ENCODE peak calls at places on chromosomes 12 and 14, in four cellular contexts. E is stimulated activated CD4-positive, alpha-beta T cell treated with anti-CD3 and anti-CD28 coated beads, Interleukin-12 subunit alpha, Interleukin-12 subunit beta, amount 100 ng/mL, for 4 hours; I is endothelial cell; O is NCI-H2081. K is an unnamed sample.

GRCh38 chr12:115440438-115440837 is 756.5 kb upstream of the TBX3 start:
- DNase-seq in E (no peak), I (no peak), O (no peak), K (peak)

GRCh38 chr12:66942741-66943465 is 264.0 kb upstream of the GRIP1 start:
- DNase-seq in E (no peak), I (peak), O (no peak), K (no peak)

GRCh38 chr14:30669594-30669993 is 47.5 kb downstream of the SCFD1 start:
- DNase-seq in E (no peak), I (no peak), O (no peak), K (no peak)

GRCh38 chr14:38074091-38074490 is 133.6 kb upstream of the SSTR1 start:
- DNase-seq in E (no peak), I (no peak), O (no peak), K (no peak)

GRCh38 chr12:2163172-2163927 is 110.6 kb downstream of the CACNA1C start:
- DNase-seq in E (no peak), I (no peak), O (no peak), K (no peak)

GRCh38 chr14:50310445-50310844 is 1.6 kb downstream of the L2HGDH start:
- DNase-seq in E (no peak), I (no peak), O (peak), K (no peak)

GRCh38 chr14:33655421-33655820 is 295.5 kb downstream of the EGLN3 start:
- DNase-seq in E (no peak), I (no peak), O (no peak), K (no peak)

GRCh38 chr12:79689477-79690155 is 1.1 kb downstream of the PAWR start:
- DNase-seq in E (no peak), I (peak), O (peak), K (peak)

GRCh38 chr14:77128414-77128891 is 13.1 kb downstream of the ZDHHC22 start:
- DNase-seq in E (no peak), I (no peak), O (no peak), K (peak)

GRCh38 chr12:109718390-109718789 is 4.8 kb downstream of the FAM222A start:
- DNase-seq in E (no peak), I (no peak), O (peak), K (no peak)

GRCh38 chr12:42530284-42530683 is 59.3 kb downstream of the PRICKLE1 start:
- DNase-seq in E (no peak), I (no peak), O (no peak), K (no peak)

GRCh38 chr12:77510985-77511384 is 319.7 kb upstream of the NAV3 start:
- DNase-seq in E (no peak), I (no peak), O (no peak), K (no peak)

GRCh38 chr12:15701212-15701611 is 88.0 kb downstream of the EPS8 start:
- DNase-seq in E (no peak), I (no peak), O (no peak), K (peak)

GRCh38 chr14:104795781-104796681 is 483 bp upstream of the AKT1 start:
- DNase-seq in E (peak), I (peak), O (peak), K (no peak)

GRCh38 chr14:91154851-91155625 is 41.2 kb downstream of the DGLUCY start:
- DNase-seq in E (no peak), I (no peak), O (peak), K (peak)

GRCh38 chr14:100815478-100816285 is 10.2 kb upstream of the MEG3 start:
- DNase-seq in E (no peak), I (no peak), O (no peak), K (no peak)

GRCh38 chr12:65450610-65451009 is 172.1 kb downstream of the MSRB3 start:
- DNase-seq in E (no peak), I (no peak), O (no peak), K (no peak)

GRCh38 chr12:9669534-9669933 is at the start of gene CLEC2D:
- DNase-seq in E (no peak), I (no peak), O (no peak), K (no peak)

GRCh38 chr12:58025431-58025830 is 84.1 kb downstream of the ATP23 start:
- DNase-seq in E (no peak), I (no peak), O (no peak), K (no peak)

GRCh38 chr14:91311284-91311662 is 66.8 kb upstream of the GPR68 start:
- DNase-seq in E (no peak), I (no peak), O (no peak), K (no peak)

GRCh38 chr12:119956047-119956446 is 33.0 kb upstream of the BICDL1 start:
- DNase-seq in E (no peak), I (no peak), O (no peak), K (no peak)

GRCh38 chr14:34874386-34875030 is 652 bp downstream of the BAZ1A start:
- DNase-seq in E (peak), I (peak), O (peak), K (peak)

GRCh38 chr14:90820958-90821357 is 4.7 kb upstream of the TTC7B start:
- DNase-seq in E (peak), I (no peak), O (peak), K (peak)

GRCh38 chr12:23093488-23093887 is 468.5 kb downstream of the ETNK1 start:
- DNase-seq in E (no peak), I (no peak), O (no peak), K (peak)

GRCh38 chr12:106739815-106740552 is 34.5 kb upstream of the RIC8B start:
- DNase-seq in E (no peak), I (no peak), O (no peak), K (no peak)

GRCh38 chr14:93747102-93747501 is 41.2 kb downstream of the PRIMA1 start:
- DNase-seq in E (no peak), I (no peak), O (no peak), K (no peak)

GRCh38 chr12:54016478-54016964 is 7.7 kb downstream of the HOXC8 start:
- DNase-seq in E (no peak), I (no peak), O (peak), K (peak)

GRCh38 chr14:59484611-59485174 is 376 bp downstream of the JKAMP start:
- DNase-seq in E (no peak), I (no peak), O (peak), K (no peak)

GRCh38 chr14:72594099-72594901 is 299.6 kb downstream of the DPF3 start:
- DNase-seq in E (no peak), I (no peak), O (no peak), K (no peak)

GRCh38 chr12:123363385-123363742 is 1.3 kb downstream of the SBNO1 start:
- DNase-seq in E (no peak), I (no peak), O (peak), K (no peak)